ENCODE peak calls at places on chromosome 6, in six cellular contexts. R is HepG2, W is H1, Q is K562, T is SK-N-SH, L is GM12878. G is an unnamed sample.

GRCh38 chr6:12291785-12292604 is 1.8 kb downstream of the EDN1 start:
- DNase-seq in Q (no peak), R (peak), W (peak), T (peak), L (no peak), G (no peak)

GRCh38 chr6:63745784-63746183 is 110.2 kb downstream of the PHF3 start:
- DNase-seq in T (no peak), Q (no peak), R (no peak), W (no peak), L (no peak), G (no peak)

GRCh38 chr6:30743099-30744053 is 889 bp upstream of the FLOT1 start:
- DNase-seq in Q (peak), T (peak), R (no peak), L (no peak), W (no peak), G (no peak)

GRCh38 chr6:104603108-104603745 is 256.5 kb downstream of the HACE1 start:
- DNase-seq in Q (no peak), T (no peak), R (no peak), L (no peak), W (no peak), G (no peak)

GRCh38 chr6:148525453-148525852 is 182.8 kb downstream of the SASH1 start:
- DNase-seq in Q (no peak), R (no peak), W (no peak), T (no peak), L (no peak), G (no peak)

GRCh38 chr6:41515995-41516394 is 30.2 kb upstream of the FOXP4 start:
- DNase-seq in L (no peak), R (no peak), Q (no peak), W (no peak), T (no peak), G (no peak)

GRCh38 chr6:139883776-139884175 is 509.3 kb upstream of the CITED2 start:
- DNase-seq in R (no peak), Q (no peak), W (no peak), L (no peak), T (no peak), G (no peak)

GRCh38 chr6:4319992-4320683 is 184.8 kb upstream of the ECI2 start:
- DNase-seq in Q (no peak), W (no peak), R (no peak), T (no peak), L (no peak), G (peak)

GRCh38 chr6:93516441-93516840 is 97.1 kb upstream of the EPHA7 start:
- DNase-seq in R (no peak), W (no peak), T (no peak), Q (no peak), L (no peak), G (no peak)

GRCh38 chr6:11473008-11473740 is 64.4 kb upstream of the TMEM170B start:
- DNase-seq in Q (no peak), T (no peak), L (no peak), R (no peak), W (no peak), G (no peak)

GRCh38 chr6:123838612-123839279 is 35.1 kb downstream of the NKAIN2 start:
- DNase-seq in R (no peak), W (no peak), T (no peak), L (no peak), Q (no peak), G (no peak)

GRCh38 chr6:90193359-90193758 is 103.3 kb downstream of the BACH2 start:
- DNase-seq in T (no peak), L (no peak), R (no peak), W (no peak), Q (no peak), G (no peak)

GRCh38 chr6:13674533-13675190 is 37.0 kb downstream of the RANBP9 start:
- DNase-seq in L (no peak), R (no peak), T (no peak), W (no peak), Q (no peak), G (no peak)

GRCh38 chr6:17886891-17887290 is 100.5 kb downstream of the KIF13A start:
- DNase-seq in T (no peak), Q (no peak), W (no peak), R (no peak), L (no peak), G (no peak)

GRCh38 chr6:156658186-156658585 is 119.0 kb upstream of the ARID1B start:
- DNase-seq in T (no peak), R (no peak), W (no peak), Q (no peak), L (no peak), G (no peak)

GRCh38 chr6:28695671-28696537 is 170.2 kb downstream of the GPX5 start:
- DNase-seq in R (no peak), L (no peak), T (no peak), Q (no peak), W (no peak), G (peak)

GRCh38 chr6:26223213-26223612 is 136.0 kb downstream of the HFE start:
- DNase-seq in W (no peak), T (no peak), Q (no peak), R (no peak), L (no peak), G (peak)

GRCh38 chr6:29624520-29624961 is 8.4 kb downstream of the GABBR1 start:
- DNase-seq in W (no peak), T (no peak), L (no peak), R (no peak), Q (no peak), G (no peak)

GRCh38 chr6:109139109-109139508 is 43.8 kb downstream of the CEP57L1 start:
- DNase-seq in R (peak), Q (no peak), W (no peak), T (no peak), L (no peak), G (no peak)

GRCh38 chr6:169723991-169724553 is at the start of gene PHF10:
- DNase-seq in W (no peak), L (no peak), T (peak), R (no peak), Q (peak), G (peak)

GRCh38 chr6:170545405-170545804 is 7.7 kb downstream of the PSMB1 start:
- DNase-seq in L (no peak), Q (no peak), R (no peak), W (no peak), T (no peak), G (no peak)

GRCh38 chr6:13368716-13369115 is 40.4 kb upstream of the TBC1D7 start:
- DNase-seq in R (no peak), L (no peak), W (no peak), T (no peak), Q (no peak), G (no peak)

GRCh38 chr6:144283781-144284473 is 1.2 kb upstream of the UTRN start:
- DNase-seq in L (no peak), R (no peak), T (no peak), Q (no peak), W (no peak), G (peak)

GRCh38 chr6:144284753-144285547 is at the start of gene UTRN:
- DNase-seq in Q (peak), W (peak), T (peak), R (peak), L (no peak), G (peak)

GRCh38 chr6:144285798-144286502 is 815 bp downstream of the UTRN start:
- DNase-seq in W (peak), T (peak), Q (no peak), R (peak), L (no peak), G (peak)

GRCh38 chr6:144285548-144285797 is 338 bp downstream of the UTRN start:
- DNase-seq in W (no peak), L (no peak), R (no peak), T (peak), Q (no peak), G (peak)

DNA sequence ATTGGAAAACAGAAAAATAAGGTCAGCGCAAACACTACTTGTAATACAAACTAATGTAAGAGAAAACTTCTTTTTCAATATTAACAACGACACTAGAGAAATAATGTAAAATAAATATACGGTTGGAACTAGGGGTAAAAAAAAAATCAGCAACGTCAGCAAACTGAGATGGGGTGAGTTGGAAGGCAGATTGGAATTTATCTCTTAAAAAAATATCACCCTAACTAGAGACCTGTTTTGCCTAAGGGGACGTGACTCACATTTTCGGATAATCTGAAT is 722 bp upstream of the UTRN start:
- DNase-seq in T (no peak), W (no peak), R (no peak), Q (no peak), L (no peak), G (no peak)
- H3K4me2 ChIP-seq in T (peak), W (peak), R (peak), Q (peak), L (peak), G (peak)

GRCh38 chr6:8063762-8064637 is at the start of gene BLOC1S5:
- DNase-seq in W (peak), Q (peak), R (peak), L (peak), T (peak), G (peak)
- TF ChIP-seq EP300 in W (no peak), Q (peak), R (peak), L (no peak), T (peak), G (no peak)

GRCh38 chr6:1407499-1407990 is 18.2 kb downstream of the FOXF2 start:
- DNase-seq in L (no peak), W (no peak), Q (no peak), T (no peak), R (no peak), G (no peak)

GRCh38 chr6:1412908-1413307 is 23.5 kb downstream of the FOXF2 start:
- DNase-seq in Q (no peak), W (no peak), T (no peak), R (no peak), L (no peak), G (no peak)

GRCh38 chr6:1406306-1407058 is 17.1 kb downstream of the FOXF2 start:
- DNase-seq in Q (no peak), L (no peak), W (no peak), T (no peak), R (no peak), G (no peak)

GRCh38 chr6:1405221-1405620 is 15.8 kb downstream of the FOXF2 start:
- DNase-seq in L (no peak), T (no peak), Q (no peak), W (no peak), R (no peak), G (no peak)

GRCh38 chr6:1409774-1410465 is 20.5 kb downstream of the FOXF2 start:
- DNase-seq in R (no peak), L (no peak), T (no peak), Q (no peak), W (peak), G (no peak)
- H3K4me2 ChIP-seq in R (no peak), L (no peak), T (no peak), Q (no peak), W (peak), G (no peak)

DNA sequence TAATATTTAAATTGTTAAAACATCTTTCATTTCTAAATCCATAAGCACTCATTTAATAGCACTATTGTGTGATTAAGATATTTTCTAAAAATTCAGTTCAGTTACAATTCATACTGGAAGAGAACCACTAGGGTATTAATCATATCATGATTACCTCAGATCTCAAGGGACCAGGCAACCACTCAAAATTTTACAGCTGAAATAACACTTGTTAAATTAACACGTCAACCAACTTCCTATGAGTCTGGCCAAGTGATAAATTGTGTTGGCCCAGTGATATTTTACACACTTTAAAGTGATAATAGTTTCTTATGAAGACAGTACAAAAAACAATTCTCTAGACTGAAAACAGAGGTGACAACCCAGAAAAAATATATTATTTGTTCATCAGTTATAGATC is 869.0 kb upstream of the ADGRB3 start:
- DNase-seq in L (no peak), R (no peak), Q (no peak), T (no peak), W (no peak), G (no peak)
- TF ChIP-seq EP300 in L (no peak), R (no peak), Q (no peak), T (no peak), W (no peak), G (no peak)

G was measured in A549.